ENCODE peak calls at places on chromosomes 1 and 21, in six cellular contexts. X, V, U, S, K and Z are unnamed samples.

GRCh38 chr1:49052102-49052501 is 275.4 kb upstream of the BEND5 start:
- DNase-seq in X (no peak), V (no peak), U (no peak), S (no peak), K (no peak), Z (no peak)

GRCh38 chr1:98342556-98342955 is 319.0 kb upstream of the SNX7 start:
- DNase-seq in X (no peak), V (no peak), U (no peak), S (no peak), K (no peak), Z (no peak)

GRCh38 chr1:3349161-3349967 is 105.1 kb upstream of the ARHGEF16 start:
- DNase-seq in X (no peak), V (no peak), U (no peak), S (no peak), K (no peak), Z (peak; percentile 82)

GRCh38 chr1:164709541-164710287 is 150.7 kb downstream of the PBX1 start:
- DNase-seq in X (no peak), V (no peak), U (no peak), S (no peak), K (no peak), Z (no peak)

GRCh38 chr21:42346866-42347600 is 3.8 kb downstream of the TFF2 start:
- DNase-seq in X (no peak), V (no peak), U (no peak), S (no peak), K (no peak), Z (no peak)

GRCh38 chr1:179599623-179600249 is 8.1 kb downstream of the TDRD5 start:
- DNase-seq in X (no peak), V (no peak), U (no peak), S (no peak), K (no peak), Z (no peak)

GRCh38 chr1:191671236-191671635 is 487.0 kb upstream of the RGS18 start:
- DNase-seq in X (no peak), V (no peak), U (no peak), S (no peak), K (no peak), Z (no peak)

GRCh38 chr1:85563139-85563538 is 17.4 kb upstream of the CCN1 start:
- DNase-seq in X (no peak), V (no peak), U (no peak), S (no peak), K (no peak), Z (no peak)

GRCh38 chr1:204438628-204439027 is 27.0 kb upstream of the PPP1R15B start:
- DNase-seq in X (peak; percentile 70), V (no peak), U (no peak), S (no peak), K (no peak), Z (no peak)

GRCh38 chr1:167669209-167670139 is 39.4 kb downstream of the RCSD1 start:
- DNase-seq in X (peak; percentile 79), V (no peak), U (no peak), S (no peak), K (no peak), Z (no peak)
- H3K4me1 ChIP-seq in X (peaks cover 65% of the 10 kb centered on the region), V (peaks cover 51% of the 10 kb centered on the region), U (no peaks in the 10 kb centered on the region), S (peaks cover 45% of the 10 kb centered on the region), K (peaks cover 93% of the 10 kb centered on the region), Z (peaks cover 51% of the 10 kb centered on the region)

DNA sequence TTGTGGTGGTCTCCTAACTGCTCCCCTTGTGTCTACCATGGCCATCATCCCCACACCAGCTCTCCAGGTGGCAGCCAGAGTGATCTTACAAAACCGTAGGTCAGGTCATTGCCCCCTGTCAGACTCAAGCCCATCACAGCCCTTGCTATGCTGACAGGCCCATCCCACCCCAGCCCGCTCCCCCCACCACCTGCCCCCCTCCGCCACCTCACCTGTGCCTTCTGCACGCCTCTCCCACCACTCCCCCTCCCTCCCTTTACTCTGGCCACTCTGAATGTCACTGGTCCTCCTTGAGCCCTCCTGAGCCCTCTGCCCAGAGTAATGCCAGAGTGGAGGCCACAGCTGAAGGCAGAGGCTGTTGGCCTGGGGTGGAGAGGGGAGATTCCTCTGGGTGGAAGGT is 28.5 kb downstream of the TEX35 start:
- DNase-seq in X (no peak), V (no peak), U (no peak), S (no peak), K (no peak), Z (no peak)
- H3K27ac ChIP-seq in X (no peak overlapping the region), V (no peak overlapping the region), U (peak overlapping the region; percentile 84), S (no peak overlapping the region), K (peak overlapping the region; percentile 39), Z (no peak overlapping the region)

DNA sequence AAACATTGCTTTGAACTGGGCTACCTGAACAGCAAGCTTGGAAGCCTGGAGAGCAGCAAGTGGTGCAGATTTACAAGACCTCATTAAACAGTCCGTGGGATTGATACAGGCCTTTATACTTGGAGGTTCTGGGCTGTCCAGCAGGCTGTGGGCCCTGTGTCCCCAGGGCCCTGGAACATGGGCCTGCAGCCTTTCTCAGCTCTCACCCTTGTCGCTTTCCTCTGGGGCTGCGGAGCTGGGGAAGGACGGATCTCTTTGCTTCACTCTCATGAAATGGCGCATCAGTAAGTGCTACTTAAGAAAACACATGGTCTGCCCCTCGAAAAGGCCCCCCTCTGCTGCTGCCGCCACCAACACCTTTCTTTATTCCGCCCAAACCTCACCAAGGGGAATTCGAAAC is 131.3 kb downstream of the RNF220 start:
- DNase-seq in X (no peak), V (no peak), U (no peak), S (no peak), K (no peak), Z (no peak)
- H3K4me1 ChIP-seq in X (no peaks in the 10 kb centered on the region), V (no peaks in the 10 kb centered on the region), U (no peaks in the 10 kb centered on the region), S (no peaks in the 10 kb centered on the region), K (no peaks in the 10 kb centered on the region), Z (no peaks in the 10 kb centered on the region)

GRCh38 chr21:43812139-43812821 is 22.9 kb downstream of the RRP1 start:
- DNase-seq in X (peak; percentile 83), V (no peak), U (no peak), S (no peak), K (no peak), Z (no peak)
- H3K27ac ChIP-seq in X (peak overlapping the region; percentile 9), V (no peak overlapping the region), U (no peak overlapping the region), S (no peak overlapping the region), K (no peak overlapping the region), Z (no peak overlapping the region)

GRCh38 chr1:225815526-225816178 is 5.7 kb downstream of the EPHX1 start:
- DNase-seq in X (no peak), V (no peak), U (no peak), S (no peak), K (no peak), Z (no peak)

GRCh38 chr1:225812488-225813249 is 2.7 kb downstream of the EPHX1 start:
- DNase-seq in X (no peak), V (no peak), U (no peak), S (no peak), K (no peak), Z (no peak)

GRCh38 chr1:225811622-225812487 is 1.9 kb downstream of the EPHX1 start:
- DNase-seq in X (no peak), V (no peak), U (no peak), S (no peak), K (no peak), Z (no peak)

GRCh38 chr1:225814381-225814780 is 4.5 kb downstream of the EPHX1 start:
- DNase-seq in X (no peak), V (no peak), U (no peak), S (no peak), K (no peak), Z (peak; percentile 72)

GRCh38 chr1:225813250-225813964 is 3.5 kb downstream of the EPHX1 start:
- DNase-seq in X (peak; percentile 80), V (no peak), U (peak; percentile 59), S (no peak), K (no peak), Z (peak; percentile 78)
- H3K4me1 ChIP-seq in X (peaks cover 69% of the 10 kb centered on the region), V (peaks cover 5% of the 10 kb centered on the region), U (peaks cover 67% of the 10 kb centered on the region), S (peaks cover 8% of the 10 kb centered on the region), K (peaks cover 11% of the 10 kb centered on the region), Z (peaks cover 45% of the 10 kb centered on the region)

GRCh38 chr1:109538827-109539555 is 681 bp upstream of the GPR61 start:
- DNase-seq in X (no peak), V (no peak), U (no peak), S (no peak), K (no peak), Z (no peak)
- H3K27ac ChIP-seq in X (no peak overlapping the region), V (no peak overlapping the region), U (no peak overlapping the region), S (no peak overlapping the region), K (no peak overlapping the region), Z (no peak overlapping the region)

DNA sequence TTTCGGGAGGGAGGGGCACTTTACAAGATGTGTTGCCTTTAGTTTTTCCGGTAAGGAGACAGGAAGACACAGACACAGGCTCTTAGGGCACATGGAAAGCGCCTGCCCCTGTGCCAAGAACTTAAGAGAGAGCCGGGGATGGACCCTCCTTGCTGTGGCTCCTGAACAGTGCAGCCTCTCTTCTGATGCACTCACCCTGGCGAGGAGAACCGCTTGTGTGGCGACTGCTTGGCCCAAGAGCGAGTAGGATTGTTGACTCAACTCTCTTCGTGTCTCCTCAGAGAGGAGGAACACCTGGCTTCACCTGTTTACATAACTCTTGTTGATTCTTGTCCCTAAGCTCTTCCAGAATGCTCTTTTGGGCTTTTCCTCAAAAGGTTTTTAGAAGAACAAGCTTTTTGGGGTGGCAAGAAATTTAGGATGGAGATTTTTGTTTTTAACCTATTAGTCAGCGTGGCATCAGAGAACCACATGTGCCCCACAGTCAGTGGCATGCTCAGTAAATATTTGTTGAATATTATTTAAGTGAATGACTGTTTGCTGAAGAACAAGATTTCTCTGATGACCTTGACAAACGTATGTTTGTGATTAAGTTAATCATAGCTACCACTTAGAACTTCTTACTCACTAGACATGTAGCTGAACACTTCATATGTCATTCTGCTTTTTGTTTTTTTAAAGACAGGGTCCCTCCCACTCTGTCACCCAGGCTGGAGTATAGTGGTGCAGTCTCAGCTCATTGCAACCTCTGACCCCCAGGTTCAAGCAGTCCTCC is 60.6 kb downstream of the NFIA start:
- DNase-seq in X (no peak), V (no peak), U (no peak), S (no peak), K (no peak), Z (no peak)
- H3K4me1 ChIP-seq in X (peaks cover 45% of the 10 kb centered on the region), V (no peaks in the 10 kb centered on the region), U (peaks cover 16% of the 10 kb centered on the region), S (no peaks in the 10 kb centered on the region), K (no peaks in the 10 kb centered on the region), Z (peaks cover 44% of the 10 kb centered on the region)

DNA sequence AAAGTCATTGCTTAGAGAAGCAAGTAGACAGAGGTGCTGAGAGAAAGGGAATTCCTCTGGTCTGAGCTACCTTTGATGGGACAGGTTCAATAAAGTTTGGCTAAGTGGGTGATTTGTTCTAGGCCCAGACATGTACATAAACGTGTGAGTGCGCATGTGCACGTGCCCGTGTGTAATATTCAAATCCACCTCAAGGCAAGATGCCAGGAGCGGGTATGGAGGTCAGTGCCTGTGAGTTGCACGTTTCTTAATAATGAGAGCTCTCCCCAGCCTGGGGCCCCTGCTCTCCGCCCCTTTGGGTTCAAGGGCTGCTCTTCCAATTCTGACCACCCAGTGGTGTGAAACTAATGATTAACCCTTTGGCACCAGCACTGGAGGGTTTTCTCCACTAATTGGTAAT is 53.8 kb upstream of the LMO4 start:
- DNase-seq in X (no peak), V (no peak), U (no peak), S (no peak), K (no peak), Z (no peak)
- H3K27ac ChIP-seq in X (no peak overlapping the region), V (no peak overlapping the region), U (no peak overlapping the region), S (no peak overlapping the region), K (no peak overlapping the region), Z (no peak overlapping the region)

DNA sequence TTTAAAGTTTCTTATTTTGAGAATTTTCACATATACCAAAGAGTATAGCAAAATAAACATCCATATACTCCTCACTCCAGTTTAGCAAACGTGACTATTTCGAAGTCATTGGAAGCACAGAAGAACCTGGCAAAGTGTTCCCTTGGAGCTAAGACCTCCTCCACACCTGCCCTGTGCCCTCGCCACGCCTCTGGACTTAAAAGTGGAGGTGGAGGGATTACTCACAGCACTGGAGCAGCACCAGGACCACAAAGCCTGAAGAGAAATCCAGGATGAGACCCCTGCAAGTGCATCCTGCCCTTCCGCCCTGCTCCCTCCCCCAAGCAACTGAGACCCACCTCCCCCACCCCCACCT is 436 bp downstream of the CHI3L1 start:
- DNase-seq in X (no peak), V (no peak), U (no peak), S (no peak), K (no peak), Z (no peak)
- H3K4me1 ChIP-seq in X (peaks cover 19% of the 10 kb centered on the region), V (no peaks in the 10 kb centered on the region), U (no peaks in the 10 kb centered on the region), S (no peaks in the 10 kb centered on the region), K (no peaks in the 10 kb centered on the region), Z (peaks cover 9% of the 10 kb centered on the region)